ENCODE peak calls at places on chromosomes 6 and 20, in four cellular contexts. M is globus pallidus; D is CD4-positive, alpha-beta T cell; F is CD8-positive, alpha-beta T cell. H is an unnamed sample.

GRCh38 chr6:122059918-122060317 is 339.5 kb upstream of the HSF2 start:
- DNase-seq in M (no peak), F (no peak), D (no peak), H (no peak)

GRCh38 chr20:1734269-1734858 is 76.8 kb upstream of the SIRPG start:
- DNase-seq in F (peak), M (peak), D (peak), H (peak)

GRCh38 chr20:41719151-41719550 is 101.0 kb upstream of the CHD6 start:
- DNase-seq in D (no peak), F (no peak), M (no peak), H (no peak)

GRCh38 chr6:99152345-99152643 is 197.2 kb downstream of the FAXC start:
- DNase-seq in D (no peak), M (no peak), F (no peak), H (no peak)

GRCh38 chr6:52304917-52305316 is 20.4 kb upstream of the MCM3 start:
- DNase-seq in F (no peak), D (no peak), M (peak), H (no peak)

GRCh38 chr20:2297352-2297717 is 1.5 kb downstream of the TGM3 start:
- DNase-seq in F (no peak), M (no peak), D (no peak), H (no peak)

GRCh38 chr6:53410508-53411258 is 61.9 kb upstream of the ELOVL5 start:
- DNase-seq in D (peak), F (peak), M (peak), H (peak)

GRCh38 chr20:397432-398237 is 10.5 kb upstream of the RBCK1 start:
- DNase-seq in D (no peak), F (no peak), M (no peak), H (no peak)

GRCh38 chr6:110617057-110617456 is 140.6 kb upstream of the SLC22A16 start:
- DNase-seq in D (no peak), M (no peak), F (no peak), H (no peak)

GRCh38 chr6:26055670-26056582 is 31.3 kb upstream of the HFE start:
- DNase-seq in M (peak), F (peak), D (peak), H (peak)

GRCh38 chr6:52454556-52454955 is 34.4 kb downstream of the EFHC1 start:
- DNase-seq in F (no peak), D (no peak), M (no peak), H (no peak)

GRCh38 chr6:128600397-128600951 is 80.1 kb upstream of the PTPRK start:
- DNase-seq in F (no peak), D (no peak), M (no peak), H (no peak)

GRCh38 chr20:59351148-59352040 is 51.0 kb downstream of the EDN3 start:
- DNase-seq in F (no peak), D (no peak), M (no peak), H (no peak)

GRCh38 chr20:57614490-57615471 is 5.4 kb downstream of the ZBP1 start:
- DNase-seq in M (no peak), D (no peak), F (no peak), H (no peak)

GRCh38 chr6:36727491-36728021 is 29.9 kb downstream of the RAB44 start:
- DNase-seq in D (no peak), M (no peak), F (no peak), H (no peak)

GRCh38 chr20:17888044-17888443 is 80.5 kb downstream of the SNX5 start:
- DNase-seq in D (no peak), M (no peak), F (no peak), H (no peak)

GRCh38 chr6:40582892-40583291 is 4.3 kb downstream of the LRFN2 start:
- DNase-seq in F (no peak), D (no peak), M (no peak), H (no peak)

GRCh38 chr6:152605342-152605741 is 31.8 kb downstream of the SYNE1 start:
- DNase-seq in F (no peak), D (no peak), M (no peak), H (no peak)

GRCh38 chr6:154230390-154230789 is 126.2 kb downstream of the IPCEF1 start:
- DNase-seq in M (no peak), D (no peak), F (no peak), H (no peak)

GRCh38 chr6:14384175-14384949 is 266.8 kb downstream of the CD83 start:
- DNase-seq in D (no peak), M (no peak), F (no peak), H (no peak)

GRCh38 chr20:9476174-9476573 is 38.2 kb upstream of the LAMP5 start:
- DNase-seq in M (no peak), D (no peak), F (no peak), H (no peak)

GRCh38 chr6:166172546-166172945 is 4.9 kb upstream of the TBXT start:
- DNase-seq in M (no peak), D (no peak), F (no peak), H (no peak)

GRCh38 chr20:62878244-62879030 is 16.8 kb upstream of the TCFL5 start:
- DNase-seq in F (no peak), D (no peak), M (no peak), H (no peak)

GRCh38 chr6:166497087-166497899 is 89.2 kb downstream of the RAMACL start:
- DNase-seq in D (no peak), M (no peak), F (no peak), H (no peak)

GRCh38 chr6:135210632-135211305 is 29.7 kb downstream of the MYB start:
- DNase-seq in D (no peak), F (no peak), M (no peak), H (no peak)

GRCh38 chr6:145875496-145876244 is 61.1 kb upstream of the FBXO30 start:
- DNase-seq in D (no peak), F (no peak), M (no peak), H (no peak)

GRCh38 chr20:45835230-45836224 is 1.9 kb downstream of the SNX21 start:
- DNase-seq in F (no peak), D (no peak), M (no peak), H (no peak)

GRCh38 chr6:16925461-16925860 is 164.2 kb upstream of the ATXN1 start:
- DNase-seq in D (no peak), F (no peak), M (no peak), H (no peak)

GRCh38 chr6:111382476-111383294 is 100.3 kb downstream of the REV3L start:
- DNase-seq in M (peak), D (no peak), F (no peak), H (peak)

GRCh38 chr6:68652117-68652536 is 17.0 kb downstream of the ADGRB3 start:
- DNase-seq in M (peak), D (no peak), F (no peak), H (no peak)

GRCh38 chr6:18439581-18439980 is 52.4 kb downstream of the RNF144B start:
- DNase-seq in M (no peak), D (no peak), F (no peak), H (no peak)

GRCh38 chr6:10401004-10401536 is 13.8 kb downstream of the TFAP2A start:
- DNase-seq in M (no peak), F (no peak), D (no peak), H (no peak)

GRCh38 chr6:85640806-85641205 is 1.9 kb downstream of the SYNCRIP start:
- DNase-seq in F (no peak), M (no peak), D (no peak), H (no peak)

GRCh38 chr6:154709621-154710020 is 23.6 kb upstream of the SCAF8 start:
- DNase-seq in D (no peak), F (no peak), M (no peak), H (no peak)

GRCh38 chr6:16130932-16131387 is 2.1 kb downstream of the MYLIP start:
- DNase-seq in M (peak), F (peak), D (peak), H (peak)

GRCh38 chr6:169802790-169803189 is 51.4 kb downstream of the ERMARD start:
- DNase-seq in D (no peak), M (no peak), F (no peak), H (no peak)